ENCODE peak calls at places on chromosomes 7 and 10, in seven cellular contexts. One of them, this sample, is unnamed.

GRCh38 chr7:7504910-7505704 is 30.6 kb downstream of the COL28A1 start:
- DNase-seq in MM.1S: no peak
- DNase-seq in GM12865: no peak
- DNase-seq in mucosa of descending colon: no peak
- DNase-seq in endothelial cell of umbilical vein: no peak
- DNase-seq in heart right ventricle: no peak
- DNase-seq in cardiac muscle cell: no peak
- DNase-seq in this sample: no peak

GRCh38 chr10:29620112-29620690 is 14.6 kb downstream of the SVIL start:
- DNase-seq in MM.1S: no peak
- DNase-seq in GM12865: no peak
- DNase-seq in mucosa of descending colon: no peak
- DNase-seq in endothelial cell of umbilical vein: no peak
- DNase-seq in heart right ventricle: no peak
- DNase-seq in cardiac muscle cell: no peak
- DNase-seq in this sample: no peak

GRCh38 chr7:73437091-73437490 is 3.5 kb downstream of the FZD9 start:
- DNase-seq in MM.1S: no peak
- DNase-seq in GM12865: no peak
- DNase-seq in mucosa of descending colon: no peak
- DNase-seq in endothelial cell of umbilical vein: no peak
- DNase-seq in heart right ventricle: no peak
- DNase-seq in cardiac muscle cell: no peak
- DNase-seq in this sample: no peak

GRCh38 chr10:126124923-126125322 is 228.6 kb downstream of the FANK1 start:
- DNase-seq in MM.1S: no peak
- DNase-seq in GM12865: no peak
- DNase-seq in mucosa of descending colon: no peak
- DNase-seq in endothelial cell of umbilical vein: no peak
- DNase-seq in heart right ventricle: no peak
- DNase-seq in cardiac muscle cell: no peak
- DNase-seq in this sample: no peak

GRCh38 chr7:4227105-4228010 is 454.7 kb upstream of the FOXK1 start:
- DNase-seq in MM.1S: no peak
- DNase-seq in GM12865: no peak
- DNase-seq in mucosa of descending colon: no peak
- DNase-seq in endothelial cell of umbilical vein: no peak
- DNase-seq in heart right ventricle: no peak
- DNase-seq in cardiac muscle cell: no peak
- DNase-seq in this sample: no peak

GRCh38 chr7:105776068-105776790 is 100.2 kb downstream of the ATXN7L1 start:
- DNase-seq in MM.1S: no peak
- DNase-seq in GM12865: no peak
- DNase-seq in mucosa of descending colon: no peak
- DNase-seq in endothelial cell of umbilical vein: peak; percentile 47
- DNase-seq in heart right ventricle: peak; percentile 24
- DNase-seq in cardiac muscle cell: peak; percentile 39
- DNase-seq in this sample: no peak

GRCh38 chr7:24129597-24129996 is 154.4 kb upstream of the NPY start:
- DNase-seq in MM.1S: no peak
- DNase-seq in GM12865: no peak
- DNase-seq in mucosa of descending colon: no peak
- DNase-seq in endothelial cell of umbilical vein: no peak
- DNase-seq in heart right ventricle: no peak
- DNase-seq in cardiac muscle cell: no peak
- DNase-seq in this sample: no peak

GRCh38 chr10:113045155-113046055 is 95.4 kb downstream of the TCF7L2 start:
- DNase-seq in MM.1S: no peak
- DNase-seq in GM12865: no peak
- DNase-seq in mucosa of descending colon: no peak
- DNase-seq in endothelial cell of umbilical vein: peak; percentile 77
- DNase-seq in heart right ventricle: no peak
- DNase-seq in cardiac muscle cell: no peak
- DNase-seq in this sample: no peak

GRCh38 chr7:141701489-141702046 is 398 bp downstream of the DENND11 start:
- DNase-seq in MM.1S: peak; percentile 78
- DNase-seq in GM12865: peak; percentile 80
- DNase-seq in mucosa of descending colon: peak; percentile 66
- DNase-seq in endothelial cell of umbilical vein: peak; percentile 43
- DNase-seq in heart right ventricle: peak; percentile 45
- DNase-seq in cardiac muscle cell: peak; percentile 68
- DNase-seq in this sample: peak; percentile 21

GRCh38 chr7:75056476-75056875 is 17.1 kb downstream of the RCC1L start:
- DNase-seq in MM.1S: no peak
- DNase-seq in GM12865: no peak
- DNase-seq in mucosa of descending colon: no peak
- DNase-seq in endothelial cell of umbilical vein: no peak
- DNase-seq in heart right ventricle: no peak
- DNase-seq in cardiac muscle cell: no peak
- DNase-seq in this sample: no peak

GRCh38 chr7:106870528-106870927 is 5.4 kb downstream of the PIK3CG start:
- DNase-seq in MM.1S: no peak
- DNase-seq in GM12865: no peak
- DNase-seq in mucosa of descending colon: no peak
- DNase-seq in endothelial cell of umbilical vein: peak; percentile 54
- DNase-seq in heart right ventricle: no peak
- DNase-seq in cardiac muscle cell: no peak
- DNase-seq in this sample: no peak

GRCh38 chr7:100873599-100874299 is 1.2 kb upstream of the SRRT start:
- DNase-seq in MM.1S: no peak
- DNase-seq in GM12865: no peak
- DNase-seq in mucosa of descending colon: no peak
- DNase-seq in endothelial cell of umbilical vein: no peak
- DNase-seq in heart right ventricle: no peak
- DNase-seq in cardiac muscle cell: no peak
- DNase-seq in this sample: no peak
- H3K4me3 ChIP-seq in MM.1S: no peak overlapping the region
- H3K4me3 ChIP-seq in GM12865: peak overlapping the region; percentile 85
- H3K4me3 ChIP-seq in mucosa of descending colon: no peak overlapping the region
- H3K4me3 ChIP-seq in endothelial cell of umbilical vein: no peak overlapping the region
- H3K4me3 ChIP-seq in heart right ventricle: peak overlapping the region; percentile 86
- H3K4me3 ChIP-seq in cardiac muscle cell: peak overlapping the region; percentile 66
- H3K4me3 ChIP-seq in this sample: peak overlapping the region; percentile 86

GRCh38 chr7:69873512-69873911 is 275.2 kb downstream of the AUTS2 start:
- DNase-seq in MM.1S: no peak
- DNase-seq in GM12865: no peak
- DNase-seq in mucosa of descending colon: no peak
- DNase-seq in endothelial cell of umbilical vein: no peak
- DNase-seq in heart right ventricle: no peak
- DNase-seq in cardiac muscle cell: no peak
- DNase-seq in this sample: no peak

GRCh38 chr7:69871886-69872592 is 273.8 kb downstream of the AUTS2 start:
- DNase-seq in MM.1S: no peak
- DNase-seq in GM12865: no peak
- DNase-seq in mucosa of descending colon: no peak
- DNase-seq in endothelial cell of umbilical vein: no peak
- DNase-seq in heart right ventricle: peak; percentile 15
- DNase-seq in cardiac muscle cell: peak; percentile 42
- DNase-seq in this sample: no peak

GRCh38 chr7:69864822-69865221 is 266.5 kb downstream of the AUTS2 start:
- DNase-seq in MM.1S: no peak
- DNase-seq in GM12865: peak; percentile 37
- DNase-seq in mucosa of descending colon: no peak
- DNase-seq in endothelial cell of umbilical vein: no peak
- DNase-seq in heart right ventricle: no peak
- DNase-seq in cardiac muscle cell: no peak
- DNase-seq in this sample: no peak

GRCh38 chr7:69871213-69871885 is 273.1 kb downstream of the AUTS2 start:
- DNase-seq in MM.1S: no peak
- DNase-seq in GM12865: no peak
- DNase-seq in mucosa of descending colon: no peak
- DNase-seq in endothelial cell of umbilical vein: no peak
- DNase-seq in heart right ventricle: no peak
- DNase-seq in cardiac muscle cell: no peak
- DNase-seq in this sample: no peak

GRCh38 chr7:69868921-69869320 is 270.6 kb downstream of the AUTS2 start:
- DNase-seq in MM.1S: no peak
- DNase-seq in GM12865: no peak
- DNase-seq in mucosa of descending colon: no peak
- DNase-seq in endothelial cell of umbilical vein: no peak
- DNase-seq in heart right ventricle: no peak
- DNase-seq in cardiac muscle cell: no peak
- DNase-seq in this sample: no peak
- TF ChIP-seq CTCF in MM.1S: no peak
- TF ChIP-seq CTCF in GM12865: no peak
- TF ChIP-seq CTCF in mucosa of descending colon: no peak
- TF ChIP-seq CTCF in endothelial cell of umbilical vein: no peak
- TF ChIP-seq CTCF in heart right ventricle: no peak
- TF ChIP-seq CTCF in cardiac muscle cell: no peak
- TF ChIP-seq CTCF in this sample: no peak

GRCh38 chr10:101779544-101780186 is 3.6 kb downstream of the NPM3 start:
- DNase-seq in MM.1S: peak; percentile 72
- DNase-seq in GM12865: peak; percentile 85
- DNase-seq in mucosa of descending colon: peak; percentile 90
- DNase-seq in endothelial cell of umbilical vein: peak; percentile 53
- DNase-seq in heart right ventricle: peak; percentile 86
- DNase-seq in cardiac muscle cell: peak; percentile 91
- DNase-seq in this sample: no peak

GRCh38 chr10:101781984-101782810 is 1.0 kb downstream of the NPM3 start:
- DNase-seq in MM.1S: no peak
- DNase-seq in GM12865: no peak
- DNase-seq in mucosa of descending colon: peak; percentile 19
- DNase-seq in endothelial cell of umbilical vein: no peak
- DNase-seq in heart right ventricle: no peak
- DNase-seq in cardiac muscle cell: no peak
- DNase-seq in this sample: no peak

GRCh38 chr10:101781655-101781983 is 1.6 kb downstream of the NPM3 start:
- DNase-seq in MM.1S: no peak
- DNase-seq in GM12865: no peak
- DNase-seq in mucosa of descending colon: no peak
- DNase-seq in endothelial cell of umbilical vein: no peak
- DNase-seq in heart right ventricle: no peak
- DNase-seq in cardiac muscle cell: no peak
- DNase-seq in this sample: no peak

GRCh38 chr10:101780187-101780817 is 2.9 kb downstream of the NPM3 start:
- DNase-seq in MM.1S: no peak
- DNase-seq in GM12865: peak; percentile 25
- DNase-seq in mucosa of descending colon: no peak
- DNase-seq in endothelial cell of umbilical vein: no peak
- DNase-seq in heart right ventricle: no peak
- DNase-seq in cardiac muscle cell: no peak
- DNase-seq in this sample: no peak

DNA sequence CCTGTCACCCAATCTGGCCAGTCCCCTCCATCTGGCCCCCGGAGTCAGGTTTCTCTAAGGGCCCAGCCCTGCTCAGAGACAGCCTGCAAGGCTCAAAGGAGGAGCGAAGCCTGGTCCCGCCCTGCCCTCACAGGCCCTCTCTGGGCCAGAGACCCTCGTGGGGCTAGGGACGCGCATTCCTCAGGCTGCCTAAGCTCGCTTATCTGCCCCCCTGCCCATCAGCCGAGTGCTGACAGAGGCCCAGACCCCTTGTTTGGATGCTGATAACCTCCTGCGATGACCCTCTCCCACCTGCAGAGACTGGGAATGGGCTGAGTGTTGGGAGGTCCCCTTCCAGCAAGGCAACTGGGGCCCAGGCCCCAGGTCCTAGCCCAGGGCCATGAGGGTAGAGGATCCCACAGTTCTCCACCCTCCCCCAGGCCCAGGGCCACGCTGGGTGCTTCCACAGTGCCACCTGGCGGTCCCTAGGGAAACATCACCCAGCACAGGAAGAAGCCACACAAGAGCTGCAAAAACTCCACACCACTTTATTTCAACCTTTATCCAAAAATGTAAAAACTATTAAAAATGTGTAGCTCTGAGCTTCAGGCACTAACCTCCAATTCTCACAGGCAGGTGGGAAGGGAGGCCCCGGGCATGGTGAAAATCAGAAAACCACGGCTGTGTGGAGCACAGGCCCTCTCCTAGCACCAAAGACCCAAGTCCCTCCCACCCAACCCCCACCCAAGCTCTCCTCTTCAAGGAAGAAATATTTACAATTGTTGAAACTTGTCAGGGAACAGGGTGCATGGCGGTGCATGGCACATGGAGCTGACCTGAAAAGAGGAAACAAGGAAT is 2.2 kb downstream of the NPM3 start:
- DNase-seq in MM.1S: peak; percentile 65
- DNase-seq in GM12865: peak; percentile 81
- DNase-seq in mucosa of descending colon: peak; percentile 79
- DNase-seq in endothelial cell of umbilical vein: peak; percentile 53
- DNase-seq in heart right ventricle: peak; percentile 53
- DNase-seq in cardiac muscle cell: peak; percentile 80
- DNase-seq in this sample: no peak
- H3K4me3 ChIP-seq in MM.1S: no peak overlapping the region
- H3K4me3 ChIP-seq in GM12865: no peak overlapping the region
- H3K4me3 ChIP-seq in mucosa of descending colon: no peak overlapping the region
- H3K4me3 ChIP-seq in endothelial cell of umbilical vein: no peak overlapping the region
- H3K4me3 ChIP-seq in heart right ventricle: no peak overlapping the region
- H3K4me3 ChIP-seq in cardiac muscle cell: no peak overlapping the region
- H3K4me3 ChIP-seq in this sample: no peak overlapping the region

GRCh38 chr10:51073035-51073434 is 1.3 kb upstream of the PRKG1 start:
- DNase-seq in MM.1S: no peak
- DNase-seq in GM12865: no peak
- DNase-seq in mucosa of descending colon: no peak
- DNase-seq in endothelial cell of umbilical vein: no peak
- DNase-seq in heart right ventricle: no peak
- DNase-seq in cardiac muscle cell: no peak
- DNase-seq in this sample: no peak

GRCh38 chr10:51076442-51076841 is 2.2 kb downstream of the PRKG1 start:
- DNase-seq in MM.1S: no peak
- DNase-seq in GM12865: no peak
- DNase-seq in mucosa of descending colon: no peak
- DNase-seq in endothelial cell of umbilical vein: no peak
- DNase-seq in heart right ventricle: no peak
- DNase-seq in cardiac muscle cell: no peak
- DNase-seq in this sample: no peak

GRCh38 chr10:51073461-51074237 is 638 bp upstream of the PRKG1 start:
- DNase-seq in MM.1S: peak; percentile 35
- DNase-seq in GM12865: no peak
- DNase-seq in mucosa of descending colon: peak; percentile 52
- DNase-seq in endothelial cell of umbilical vein: no peak
- DNase-seq in heart right ventricle: peak; percentile 21
- DNase-seq in cardiac muscle cell: peak; percentile 47
- DNase-seq in this sample: no peak

GRCh38 chr10:51075802-51076201 is 1.5 kb downstream of the PRKG1 start:
- DNase-seq in MM.1S: no peak
- DNase-seq in GM12865: no peak
- DNase-seq in mucosa of descending colon: no peak
- DNase-seq in endothelial cell of umbilical vein: no peak
- DNase-seq in heart right ventricle: no peak
- DNase-seq in cardiac muscle cell: no peak
- DNase-seq in this sample: no peak

DNA sequence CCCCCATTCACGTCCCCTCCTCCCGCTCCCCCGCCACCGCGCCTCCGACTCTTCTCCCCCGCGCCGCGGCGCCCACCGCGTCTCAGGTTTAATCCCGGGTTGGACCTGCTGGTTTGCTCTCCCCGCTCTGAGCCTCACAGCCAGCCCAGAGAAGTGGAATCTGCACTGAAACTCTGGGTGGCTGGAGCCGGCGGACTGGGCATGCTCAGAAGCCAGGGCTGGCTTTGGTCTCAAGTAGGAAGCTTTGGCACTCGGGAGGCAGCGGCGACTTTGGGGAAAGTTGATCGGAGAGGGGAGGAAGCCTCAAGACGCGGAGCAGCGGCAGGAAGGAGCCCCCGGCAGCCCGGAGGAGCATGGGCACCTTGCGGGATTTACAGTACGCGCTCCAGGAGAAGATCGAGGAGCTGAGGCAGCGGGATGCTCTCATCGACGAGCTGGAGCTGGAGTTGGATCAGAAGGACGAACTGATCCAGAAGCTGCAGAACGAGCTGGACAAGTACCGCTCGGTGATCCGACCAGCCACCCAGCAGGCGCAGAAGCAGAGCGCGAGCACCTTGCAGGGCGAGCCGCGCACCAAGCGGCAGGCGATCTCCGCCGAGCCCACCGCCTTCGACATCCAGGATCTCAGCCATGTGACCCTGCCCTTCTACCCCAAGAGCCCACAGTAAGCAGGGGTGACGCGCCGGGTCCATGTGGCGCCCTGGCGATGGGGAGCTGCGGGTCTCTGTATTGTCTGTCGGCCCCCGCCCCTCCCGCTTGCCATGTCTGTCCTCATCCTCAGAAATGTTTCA is at the start of gene PRKG1:
- DNase-seq in MM.1S: peak; percentile 34
- DNase-seq in GM12865: no peak
- DNase-seq in mucosa of descending colon: peak; percentile 79
- DNase-seq in endothelial cell of umbilical vein: peak; percentile 66
- DNase-seq in heart right ventricle: peak; percentile 80
- DNase-seq in cardiac muscle cell: peak; percentile 82
- DNase-seq in this sample: no peak
- TF ChIP-seq CTCF in MM.1S: no peak
- TF ChIP-seq CTCF in GM12865: no peak
- TF ChIP-seq CTCF in mucosa of descending colon: no peak
- TF ChIP-seq CTCF in endothelial cell of umbilical vein: no peak
- TF ChIP-seq CTCF in heart right ventricle: no peak
- TF ChIP-seq CTCF in cardiac muscle cell: no peak
- TF ChIP-seq CTCF in this sample: no peak